ENCODE peak calls at places on chromosome 6, in six cellular contexts. Y is neuronal stem cell, T is left lung, M is tibial artery, U is PC-3, D is heart right ventricle. H is an unnamed sample.
A peak's percentile ranks its signal among the peaks of the same experiment; 100 is the strongest.

GRCh38 chr6:137175157-137175889 is 1.9 kb upstream of the IL22RA2 start:
- DNase-seq in Y (no peak), T (no peak), M (no peak), U (no peak), D (no peak), H (no peak)

GRCh38 chr6:117955684-117956083 is 48.6 kb downstream of the SLC35F1 start:
- DNase-seq in Y (no peak), T (no peak), M (no peak), U (no peak), D (no peak), H (no peak)

GRCh38 chr6:141218583-141218982 is 914.1 kb upstream of the GJE1 start:
- DNase-seq in Y (no peak), T (no peak), M (no peak), U (no peak), D (no peak), H (no peak)

GRCh38 chr6:152055517-152055916 is 248.0 kb downstream of the ESR1 start:
- DNase-seq in Y (no peak), T (no peak), M (no peak), U (no peak), D (no peak), H (no peak)

GRCh38 chr6:133833905-133834304 is 55.0 kb upstream of the TCF21 start:
- DNase-seq in Y (no peak), T (no peak), M (no peak), U (no peak), D (no peak), H (no peak)

GRCh38 chr6:15200087-15200486 is 45.8 kb upstream of the JARID2 start:
- DNase-seq in Y (no peak), T (no peak), M (no peak), U (no peak), D (no peak), H (no peak)

GRCh38 chr6:155493694-155494143 is 38.1 kb upstream of the NOX3 start:
- DNase-seq in Y (no peak), T (no peak), M (peak; percentile 80), U (peak; percentile 95), D (no peak), H (no peak)

GRCh38 chr6:170174771-170175643 is 115.9 kb downstream of the DLL1 start:
- DNase-seq in Y (no peak), T (peak; percentile 73), M (peak; percentile 19), U (no peak), D (no peak), H (no peak)

GRCh38 chr6:1834641-1835516 is 225.2 kb downstream of the FOXC1 start:
- DNase-seq in Y (no peak), T (no peak), M (no peak), U (no peak), D (no peak), H (no peak)

GRCh38 chr6:125747589-125748533 is 1.6 kb upstream of the HEY2 start:
- DNase-seq in Y (peak; percentile 36), T (peak; percentile 88), M (peak; percentile 53), U (no peak), D (peak; percentile 52), H (no peak)

GRCh38 chr6:2471474-2471873 is 226.1 kb upstream of the GMDS start:
- DNase-seq in Y (no peak), T (no peak), M (no peak), U (no peak), D (no peak), H (no peak)

GRCh38 chr6:155328539-155329459 is 14.5 kb upstream of the TFB1M start:
- DNase-seq in Y (no peak), T (no peak), M (no peak), U (peak; percentile 15), D (no peak), H (no peak)

GRCh38 chr6:12324741-12325140 is 34.6 kb downstream of the EDN1 start:
- DNase-seq in Y (no peak), T (no peak), M (no peak), U (peak; percentile 37), D (no peak), H (no peak)

GRCh38 chr6:13908955-13909381 is 15.8 kb upstream of the RNF182 start:
- DNase-seq in Y (peak; percentile 55), T (no peak), M (peak; percentile 24), U (peak; percentile 82), D (no peak), H (no peak)

GRCh38 chr6:154766288-154766687 is 33.1 kb downstream of the SCAF8 start:
- DNase-seq in Y (no peak), T (no peak), M (no peak), U (no peak), D (no peak), H (no peak)

GRCh38 chr6:139547082-139547776 is 172.8 kb upstream of the CITED2 start:
- DNase-seq in Y (no peak), T (no peak), M (no peak), U (no peak), D (no peak), H (no peak)

GRCh38 chr6:11592289-11592906 is 54.8 kb downstream of the TMEM170B start:
- DNase-seq in Y (no peak), T (no peak), M (no peak), U (no peak), D (no peak), H (no peak)

GRCh38 chr6:97586344-97586743 is 303.3 kb upstream of the MMS22L start:
- DNase-seq in Y (peak; percentile 3), T (no peak), M (no peak), U (no peak), D (no peak), H (no peak)

GRCh38 chr6:106168097-106168888 is 82.2 kb downstream of the PRDM1 start:
- DNase-seq in Y (no peak), T (no peak), M (no peak), U (no peak), D (no peak), H (no peak)

GRCh38 chr6:158518196-158519127 is 41.4 kb upstream of the TMEM181 start:
- DNase-seq in Y (no peak), T (no peak), M (no peak), U (peak; percentile 71), D (peak; percentile 48), H (peak; percentile 77)

GRCh38 chr6:12222405-12223366 is 67.5 kb upstream of the EDN1 start:
- DNase-seq in Y (no peak), T (no peak), M (no peak), U (no peak), D (no peak), H (no peak)

GRCh38 chr6:153208706-153209105 is 77.6 kb upstream of the RGS17 start:
- DNase-seq in Y (no peak), T (no peak), M (no peak), U (no peak), D (peak; percentile 20), H (no peak)

GRCh38 chr6:2110504-2110903 is 134.9 kb downstream of the GMDS start:
- DNase-seq in Y (no peak), T (no peak), M (peak; percentile 41), U (no peak), D (no peak), H (no peak)

DNA sequence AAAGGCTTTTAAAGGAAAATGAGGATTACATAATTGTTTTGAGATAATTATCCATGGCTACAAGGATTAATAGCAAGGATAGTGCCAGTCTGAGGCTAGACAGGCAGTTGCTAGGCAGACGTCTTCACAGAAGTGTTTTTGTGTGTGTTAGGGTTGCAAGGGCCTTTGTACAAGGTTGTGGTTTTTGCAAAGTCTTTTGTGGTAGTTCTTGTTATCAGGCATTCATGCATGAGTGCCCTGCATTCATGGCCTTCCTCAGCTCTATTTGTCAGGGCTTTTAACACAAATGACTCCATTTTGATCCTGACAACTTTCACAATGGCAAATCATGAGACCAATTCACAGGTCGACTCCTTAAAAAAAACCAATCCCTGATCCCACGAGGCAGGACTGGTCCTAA is 68.1 kb upstream of the TXNDC5 start:
- DNase-seq in Y (peak; percentile 76), T (no peak), M (no peak), U (no peak), D (no peak), H (no peak)
- H3K27ac ChIP-seq in Y (no peak overlapping the region), T (no peak overlapping the region), M (no peak overlapping the region), U (no peak overlapping the region), D (no peak overlapping the region), H (no peak overlapping the region)

DNA sequence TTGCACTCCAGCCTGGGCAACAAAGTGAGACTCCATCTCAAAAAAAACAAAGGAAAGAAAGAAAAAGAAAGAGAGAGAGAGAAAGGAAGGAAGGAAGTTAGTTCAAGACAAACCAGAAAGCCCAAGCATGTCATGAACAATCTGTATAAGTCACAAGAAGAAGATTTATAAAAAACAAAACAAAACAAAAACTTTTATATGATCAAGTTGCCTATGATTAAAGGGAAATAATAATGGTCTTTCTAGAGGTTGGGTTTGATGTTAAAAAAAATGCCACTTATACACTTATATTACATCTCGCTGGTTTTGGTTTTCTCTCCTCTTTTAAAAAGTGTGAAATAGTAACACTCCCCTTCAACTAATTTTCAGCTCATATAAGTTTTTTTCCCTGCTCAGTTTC is 146.2 kb upstream of the CARMIL1 start:
- DNase-seq in Y (no peak), T (no peak), M (no peak), U (no peak), D (no peak), H (no peak)
- H3K27ac ChIP-seq in Y (no peak overlapping the region), T (no peak overlapping the region), M (peak overlapping the region; percentile 86), U (no peak overlapping the region), D (no peak overlapping the region), H (no peak overlapping the region)

GRCh38 chr6:46490425-46491200 is 636 bp downstream of the RCAN2 start:
- DNase-seq in Y (peak; percentile 67), T (peak; percentile 53), M (peak; percentile 32), U (no peak), D (peak; percentile 44), H (no peak)
- H3K27ac ChIP-seq in Y (no peak overlapping the region), T (no peak overlapping the region), M (peak overlapping the region; percentile 97), U (no peak overlapping the region), D (peak overlapping the region; percentile 92), H (no peak overlapping the region)

GRCh38 chr6:37137881-37138568 is 31.9 kb upstream of the PIM1 start:
- DNase-seq in Y (no peak), T (no peak), M (no peak), U (peak; percentile 59), D (no peak), H (peak; percentile 96)

GRCh38 chr6:37137201-37137880 is 32.6 kb upstream of the PIM1 start:
- DNase-seq in Y (peak; percentile 92), T (no peak), M (no peak), U (peak; percentile 98), D (no peak), H (no peak)

GRCh38 chr6:37140145-37140544 is 29.8 kb upstream of the PIM1 start:
- DNase-seq in Y (no peak), T (no peak), M (no peak), U (no peak), D (no peak), H (no peak)

GRCh38 chr6:37141291-37142046 is 28.5 kb upstream of the PIM1 start:
- DNase-seq in Y (peak; percentile 75), T (no peak), M (no peak), U (no peak), D (no peak), H (peak; percentile 92)

DNA sequence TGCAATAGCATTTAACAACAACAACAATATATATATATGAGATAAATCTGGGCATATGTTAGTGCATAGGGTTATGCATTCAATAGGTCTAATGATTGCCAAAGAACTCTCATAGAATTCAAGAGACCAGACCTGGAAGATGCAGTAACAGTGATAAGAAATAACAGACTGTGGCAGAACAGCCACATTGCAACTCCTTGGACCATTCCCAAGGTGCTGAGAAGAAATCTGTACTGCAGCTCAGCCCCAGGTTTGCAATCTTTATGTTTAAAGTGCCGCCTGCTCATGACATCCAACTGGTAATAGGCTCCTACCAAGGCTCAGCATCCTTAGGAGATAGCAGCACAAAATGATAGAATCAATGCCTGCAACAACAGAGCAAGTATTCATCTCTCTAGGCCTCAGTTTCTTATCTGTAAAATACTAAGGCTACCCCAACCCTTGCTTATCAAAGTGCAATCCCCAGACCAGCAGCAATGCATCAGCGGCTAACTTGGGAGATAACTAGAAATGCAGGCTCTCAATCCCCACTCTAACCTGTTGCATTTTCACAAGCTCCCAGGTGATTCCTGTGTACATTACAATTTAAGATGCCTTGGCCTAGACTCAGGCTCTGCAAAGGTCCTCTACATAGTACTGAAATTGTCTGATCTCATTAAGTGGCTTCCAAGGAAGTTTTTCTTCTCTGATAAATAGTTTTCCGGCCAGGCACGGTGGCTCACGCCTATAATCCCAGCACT is 30.6 kb upstream of the PIM1 start:
- DNase-seq in Y (no peak), T (no peak), M (no peak), U (no peak), D (no peak), H (no peak)
- H3K27ac ChIP-seq in Y (peak overlapping the region; percentile 33), T (no peak overlapping the region), M (no peak overlapping the region), U (no peak overlapping the region), D (no peak overlapping the region), H (no peak overlapping the region)